ENCODE peak calls at places on chromosome 12, in seven cellular contexts. Y is heart left ventricle; H is ACHN; T is activated T-helper 9 cell treated with anti-CD3 and anti-CD28 coated beads, Interleukin-2, amount 50 U/mL, for 16 hours; X is astrocyte; S is stimulated activated naive B cell treated with anti-CD40 and anti-IgM and Interleukin-4, amounts not matched to agents 10 μg/mL and 1 μg/mL and 100 μg/mL, for 72 hours; F is hippocampal formation. O is an unnamed sample.

GRCh38 chr12:131162113-131162512 is 208.4 kb downstream of the ADGRD1 start:
- DNase-seq in S (no peak), Y (no peak), X (no peak), T (no peak), F (no peak), H (no peak), O (no peak)

GRCh38 chr12:64998327-64999156 is 122.6 kb downstream of the WIF1 start:
- DNase-seq in F (no peak), Y (no peak), T (no peak), S (no peak), H (peak; percentile 8), X (no peak), O (no peak)

GRCh38 chr12:130961921-130962326 is 8.2 kb downstream of the ADGRD1 start:
- DNase-seq in H (no peak), Y (peak; percentile 78), X (no peak), S (no peak), F (no peak), T (no peak), O (no peak)

GRCh38 chr12:52022841-52023181 is 16.1 kb downstream of the TAMALIN start:
- DNase-seq in S (peak; percentile 29), F (no peak), Y (no peak), T (no peak), X (no peak), H (no peak), O (no peak)

GRCh38 chr12:59004466-59004865 is 84.2 kb upstream of the LRIG3 start:
- DNase-seq in Y (no peak), F (no peak), T (no peak), H (no peak), X (no peak), S (no peak), O (no peak)

GRCh38 chr12:8145754-8146415 is 10.9 kb upstream of the ZNF705A start:
- DNase-seq in Y (peak; percentile 63), X (peak; percentile 93), T (no peak), S (no peak), F (peak; percentile 59), H (no peak), O (no peak)

GRCh38 chr12:4435537-4435936 is 10.1 kb downstream of the FGF6 start:
- DNase-seq in X (no peak), T (no peak), H (no peak), S (peak; percentile 11), F (no peak), Y (no peak), O (no peak)

GRCh38 chr12:52181757-52182156 is 10.1 kb downstream of the KRT80 start:
- DNase-seq in Y (no peak), H (no peak), F (no peak), S (no peak), T (no peak), X (peak; percentile 85), O (no peak)

GRCh38 chr12:75047885-75048525 is 161.6 kb downstream of the KCNC2 start:
- DNase-seq in S (no peak), T (no peak), Y (no peak), H (no peak), F (no peak), X (no peak), O (peak; percentile 11)

GRCh38 chr12:123934016-123934620 is 38.5 kb downstream of the CCDC92 start:
- DNase-seq in S (no peak), F (no peak), T (no peak), Y (no peak), H (no peak), X (no peak), O (no peak)

GRCh38 chr12:12806784-12807516 is 6.2 kb upstream of the DDX47 start:
- DNase-seq in S (no peak), F (no peak), H (no peak), Y (no peak), T (no peak), X (no peak), O (no peak)

O was measured in CMK.